ENCODE peak calls at places on chromosomes 13 and 19, in four cellular contexts. E is mucosa of descending colon, B is pancreas, G is HepG2. Z is an unnamed sample.

GRCh38 chr13:36431204-36432105 is 840 bp upstream of the CCNA1 start:
- DNase-seq in B (no peak), E (peak), G (no peak), Z (no peak)

GRCh38 chr13:28499579-28499978 is 4.7 kb upstream of the FLT1 start:
- DNase-seq in B (no peak), G (no peak), E (no peak), Z (no peak)

GRCh38 chr13:51453959-51454703 is 1.3 kb upstream of the INTS6 start:
- DNase-seq in E (no peak), B (peak), G (no peak), Z (no peak)

GRCh38 chr19:39093761-39094160 is 9.6 kb downstream of the ACP7 start:
- DNase-seq in E (no peak), B (no peak), G (no peak), Z (no peak)

GRCh38 chr13:33290421-33290965 is 4.9 kb upstream of the STARD13 start:
- DNase-seq in E (no peak), G (no peak), B (no peak), Z (no peak)

GRCh38 chr19:29715695-29716581 is 877 bp upstream of the C19orf12 start:
- DNase-seq in B (no peak), E (no peak), G (peak), Z (no peak)

GRCh38 chr19:39403331-39404312 is 3.0 kb upstream of the ZFP36 start:
- DNase-seq in E (peak), B (peak), G (no peak), Z (peak)

GRCh38 chr19:6963937-6964336 is 57.3 kb downstream of the MBD3L2B start:
- DNase-seq in B (no peak), G (no peak), E (no peak), Z (peak)

GRCh38 chr19:5369962-5370367 is 29.4 kb upstream of the PTPRS start:
- DNase-seq in G (peak), E (no peak), B (peak), Z (peak)

GRCh38 chr13:28258401-28258800 is 120.1 kb downstream of the PAN3 start:
- DNase-seq in G (no peak), B (no peak), E (no peak), Z (no peak)

GRCh38 chr19:49570138-49570856 is 10.1 kb downstream of the NOSIP start:
- DNase-seq in G (peak), E (no peak), B (peak), Z (peak)

GRCh38 chr19:4559569-4559968 is at the start of gene SEMA6B:
- DNase-seq in E (no peak), B (no peak), G (no peak), Z (no peak)

GRCh38 chr13:26965058-26965380 is 204.4 kb upstream of the GPR12 start:
- DNase-seq in B (no peak), G (no peak), E (no peak), Z (no peak)

GRCh38 chr13:47166341-47166740 is 269.5 kb upstream of the HTR2A start:
- DNase-seq in E (no peak), B (no peak), G (no peak), Z (no peak)

GRCh38 chr13:29156136-29156535 is 336.0 kb downstream of the MTUS2 start:
- DNase-seq in E (no peak), G (no peak), B (no peak), Z (no peak)

GRCh38 chr19:609001-609340 is 19.3 kb downstream of the HCN2 start:
- DNase-seq in E (peak), G (no peak), B (no peak), Z (no peak)

GRCh38 chr19:23762884-23763711 is 4.4 kb upstream of the ZNF681 start:
- DNase-seq in B (peak), E (peak), G (no peak), Z (peak)

GRCh38 chr13:50481936-50482335 is 361.6 kb downstream of the DLEU7 start:
- DNase-seq in G (no peak), E (no peak), B (no peak), Z (no peak)

GRCh38 chr13:53174550-53174949 is 145.9 kb downstream of the OLFM4 start:
- DNase-seq in G (no peak), E (no peak), B (no peak), Z (no peak)

GRCh38 chr13:36857273-36857672 is 38.3 kb downstream of the RFXAP start:
- DNase-seq in B (no peak), E (no peak), G (no peak), Z (no peak)

GRCh38 chr13:52703482-52703881 is 36.1 kb downstream of the CNMD start:
- DNase-seq in E (no peak), G (no peak), B (no peak), Z (no peak)

GRCh38 chr19:18593367-18594095 is 4.9 kb downstream of the REX1BD start:
- DNase-seq in E (peak), B (no peak), G (no peak), Z (no peak)

GRCh38 chr19:13117772-13118423 is at the start of gene NACC1:
- DNase-seq in G (peak), B (peak), E (peak), Z (peak)

GRCh38 chr13:114148521-114148855 is 16.1 kb upstream of the RASA3 start:
- DNase-seq in B (peak), G (no peak), E (peak), Z (peak)

GRCh38 chr13:30932481-30933333 is at the start of gene TEX26:
- DNase-seq in E (no peak), G (no peak), B (no peak), Z (no peak)
- TF ChIP-seq CTCF in E (no peak), G (no peak), B (no peak), Z (no peak)

DNA sequence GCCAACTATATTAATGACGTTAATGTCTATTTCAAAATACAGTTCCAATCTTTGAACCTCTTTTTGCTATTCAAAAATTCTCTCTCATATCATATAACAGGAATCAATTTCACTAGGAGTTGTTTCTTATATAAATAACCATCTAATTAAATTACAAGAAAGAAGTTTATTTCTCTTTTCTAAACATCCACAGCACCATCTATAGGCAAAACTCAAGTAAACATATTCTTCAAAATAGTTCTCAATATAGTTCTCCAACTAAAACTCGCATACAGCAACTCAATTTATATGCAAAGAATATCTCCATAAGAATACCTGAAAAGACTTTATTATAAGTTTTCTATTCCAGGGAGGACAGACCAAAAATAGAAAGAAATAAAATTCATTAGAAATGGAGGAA is 65.6 kb downstream of the RBM26 start:
- DNase-seq in B (no peak), G (no peak), E (no peak), Z (no peak)
- TF ChIP-seq CTCF in B (no peak), G (no peak), E (no peak), Z (no peak)

GRCh38 chr13:71417205-71417604 is 449.8 kb downstream of the DACH1 start:
- DNase-seq in G (no peak), B (no peak), E (no peak), Z (no peak)

GRCh38 chr13:71408416-71408815 is 458.6 kb downstream of the DACH1 start:
- DNase-seq in G (no peak), B (no peak), E (no peak), Z (no peak)

DNA sequence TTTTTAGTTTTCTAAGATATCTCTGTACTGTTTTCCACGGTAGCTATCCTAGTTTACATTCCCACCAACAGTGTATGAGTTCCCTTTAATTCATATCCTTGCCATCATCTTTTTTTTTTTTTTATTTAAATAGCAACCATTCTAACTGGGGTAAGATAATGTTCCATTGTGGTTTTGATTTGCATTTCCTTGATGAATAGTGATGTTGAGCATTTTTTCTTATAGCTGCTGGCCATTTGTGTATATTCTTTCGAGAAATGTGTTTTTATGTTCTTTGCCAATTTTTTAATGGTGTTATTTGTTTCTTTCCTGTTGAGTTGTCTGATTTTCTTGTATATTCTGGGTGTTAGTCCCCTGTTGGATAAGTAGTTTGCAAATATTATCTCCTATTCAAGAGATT is 454.8 kb downstream of the DACH1 start:
- DNase-seq in E (no peak), G (no peak), B (no peak), Z (no peak)
- TF ChIP-seq CTCF in E (no peak), G (no peak), B (no peak), Z (no peak)

DNA sequence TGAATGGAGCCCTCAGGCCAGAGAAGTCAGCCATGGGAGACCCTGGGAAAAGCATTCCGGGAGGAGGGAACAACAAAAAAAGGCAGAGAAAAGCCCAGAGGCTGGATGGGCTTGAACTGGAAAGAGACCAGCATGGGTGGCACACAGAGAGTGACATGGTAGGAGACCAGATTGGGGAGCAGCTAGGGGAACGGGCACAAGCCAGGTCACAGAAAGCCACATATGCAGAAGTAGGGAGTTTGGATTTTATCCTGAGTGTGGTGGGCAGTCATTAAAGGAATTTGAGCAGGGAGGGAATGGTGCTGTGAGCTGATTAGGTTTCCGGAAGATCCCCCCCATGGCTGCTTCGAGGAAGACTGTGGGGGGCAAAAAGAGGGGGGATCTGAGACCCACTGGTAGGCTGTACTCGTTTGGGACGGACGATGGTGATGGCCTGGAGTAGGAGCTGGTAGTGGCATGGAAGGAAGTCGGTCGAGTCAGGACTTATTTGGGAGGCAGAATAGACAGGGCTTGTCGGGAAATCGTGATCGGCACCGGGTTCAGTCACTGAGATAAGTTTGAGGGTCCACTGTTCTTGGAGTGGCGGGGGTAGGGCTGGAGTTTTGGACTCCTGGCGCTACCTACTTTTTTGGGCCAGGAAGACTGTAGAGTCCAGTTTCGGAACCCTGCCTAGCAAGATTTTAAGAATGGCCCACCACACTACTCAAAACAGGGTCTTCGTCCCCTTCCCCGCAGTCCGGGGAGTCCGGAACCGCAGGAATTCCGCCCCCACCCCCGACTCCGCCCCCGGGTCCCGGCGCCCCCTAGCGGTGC is 949 bp downstream of the SERTAD1 start:
- DNase-seq in E (no peak), B (no peak), G (no peak), Z (no peak)
- TF ChIP-seq CTCF in E (no peak), B (peak), G (no peak), Z (no peak)

GRCh38 chr13:101942535-101943157 is 459.2 kb downstream of the FGF14 start:
- DNase-seq in G (no peak), B (no peak), E (no peak), Z (no peak)

GRCh38 chr13:101942038-101942437 is 459.8 kb downstream of the FGF14 start:
- DNase-seq in G (peak), E (no peak), B (no peak), Z (no peak)

GRCh38 chr13:101939370-101939769 is 462.5 kb downstream of the FGF14 start:
- DNase-seq in G (no peak), E (no peak), B (no peak), Z (no peak)

GRCh38 chr13:101945435-101945834 is 456.4 kb downstream of the FGF14 start:
- DNase-seq in E (no peak), B (no peak), G (no peak), Z (no peak)

GRCh38 chr13:101941095-101941777 is 460.6 kb downstream of the FGF14 start:
- DNase-seq in B (no peak), E (no peak), G (no peak), Z (no peak)
- TF ChIP-seq CTCF in B (no peak), E (no peak), G (no peak), Z (no peak)

DNA sequence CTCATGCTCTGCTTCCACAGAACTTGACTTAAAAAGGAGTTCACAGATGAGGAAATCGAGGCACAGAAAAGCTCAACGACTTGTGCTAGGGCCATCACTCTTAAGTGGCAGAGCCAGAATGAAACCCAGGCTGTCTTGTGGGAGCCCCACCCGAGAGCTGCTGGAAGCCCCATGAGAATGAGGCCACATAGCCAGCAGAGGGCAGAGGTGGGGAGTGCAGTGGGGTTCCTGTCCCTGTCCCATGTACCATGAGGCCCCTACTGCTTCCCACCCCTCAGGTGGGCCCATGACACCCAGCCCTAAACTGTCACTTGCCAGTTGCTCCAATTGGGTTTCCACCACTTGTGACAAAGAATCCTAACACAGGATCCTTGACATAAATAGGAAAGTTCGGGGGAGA is 175.9 kb downstream of the IRS2 start:
- DNase-seq in E (peak), B (no peak), G (no peak), Z (peak)
- TF ChIP-seq CTCF in E (peak), B (no peak), G (peak), Z (peak)

DNA sequence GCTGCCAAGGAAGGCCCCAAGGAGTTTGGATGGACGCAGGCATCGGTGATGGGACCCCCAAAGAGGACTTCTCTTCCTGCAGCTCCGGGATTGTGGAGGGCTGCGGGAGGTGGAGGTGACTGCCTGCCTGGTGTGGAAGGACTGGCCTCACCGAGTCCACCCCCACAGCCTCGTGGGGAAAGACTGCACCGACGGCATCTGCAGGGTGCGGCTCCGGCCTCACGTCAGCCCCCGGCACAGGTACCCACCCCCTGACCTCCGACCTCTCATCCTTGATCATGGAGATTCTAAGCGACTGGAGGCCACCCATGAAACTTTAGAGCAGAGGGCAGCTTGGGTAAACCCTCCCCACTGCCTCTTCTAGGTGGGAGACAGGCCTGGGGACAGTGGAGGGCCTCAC is 16.9 kb upstream of the CLASRP start:
- DNase-seq in G (no peak), E (no peak), B (no peak), Z (no peak)
- TF ChIP-seq CTCF in G (no peak), E (no peak), B (no peak), Z (no peak)

GRCh38 chr19:40797166-40797962 is 1.6 kb upstream of the EGLN2 start:
- DNase-seq in B (no peak), E (no peak), G (peak), Z (no peak)

GRCh38 chr19:40797963-40798222 is 1.1 kb upstream of the EGLN2 start:
- DNase-seq in E (no peak), B (no peak), G (no peak), Z (no peak)

GRCh38 chr19:40798997-40799557 is at the start of gene EGLN2:
- DNase-seq in B (no peak), E (no peak), G (no peak), Z (no peak)

GRCh38 chr19:40799558-40800338 is 757 bp downstream of the EGLN2 start:
- DNase-seq in E (peak), G (no peak), B (peak), Z (no peak)

DNA sequence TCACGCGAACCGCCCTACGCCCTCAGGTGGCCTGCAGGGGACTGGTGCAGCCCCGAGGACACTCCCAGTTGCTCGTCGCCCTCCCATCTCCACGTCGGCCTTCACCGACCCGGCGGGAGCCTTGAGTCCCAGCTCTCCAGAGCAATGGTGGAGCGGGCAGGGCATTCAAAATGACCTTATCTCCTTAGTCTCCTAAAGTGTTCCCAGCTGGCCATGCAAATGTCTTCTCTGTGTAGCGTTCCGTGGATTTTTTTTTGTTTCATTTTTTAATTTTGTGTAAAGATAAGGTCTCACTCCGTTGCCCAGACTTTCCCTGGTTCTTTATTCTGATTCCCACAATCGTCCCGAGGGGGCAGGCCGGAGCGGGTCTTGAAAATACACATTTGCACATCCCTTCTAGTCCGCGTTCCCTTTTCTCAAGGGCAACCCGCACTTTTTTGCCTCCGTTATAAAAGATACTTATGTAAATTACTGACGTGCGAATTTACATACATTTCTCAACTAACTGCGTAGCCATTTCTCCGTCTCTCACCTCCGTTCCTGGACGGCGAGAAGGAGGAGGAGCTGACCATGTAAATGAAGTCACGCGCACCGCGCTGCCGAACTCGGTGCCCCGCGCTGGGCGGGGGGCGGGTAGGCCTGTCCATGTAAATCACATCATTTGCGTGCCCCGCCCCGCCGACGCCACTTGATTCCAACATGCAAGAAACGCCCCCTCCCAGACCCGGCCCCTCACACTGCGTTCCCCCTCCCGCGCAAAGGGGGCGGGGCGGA is 581 bp upstream of the EGLN2 start:
- DNase-seq in G (peak), E (peak), B (peak), Z (peak)
- TF ChIP-seq CTCF in G (peak), E (no peak), B (peak), Z (peak)